ENCODE peak calls at places on chromosomes 2 and 18, in four cellular contexts. One of them, this sample, is unnamed.
A peak's percentile ranks its signal among the peaks of the same experiment; 100 is the strongest.

GRCh38 chr2:69660084-69660483 is 16.5 kb upstream of the AAK1 start:
- DNase-seq in IMR-90: no peak
- DNase-seq in CD4-positive, CD25-positive, alpha-beta regulatory T cell: no peak
- DNase-seq in heart left ventricle: no peak
- DNase-seq in this sample: no peak

GRCh38 chr2:176188218-176188968 is at the start of gene HOXD1:
- DNase-seq in heart left ventricle: no peak
- DNase-seq in CD4-positive, CD25-positive, alpha-beta regulatory T cell: no peak
- DNase-seq in IMR-90: no peak
- DNase-seq in this sample: no peak

GRCh38 chr18:36527025-36527424 is 229.5 kb downstream of the FHOD3 start:
- DNase-seq in heart left ventricle: no peak
- DNase-seq in IMR-90: peak; percentile 30
- DNase-seq in CD4-positive, CD25-positive, alpha-beta regulatory T cell: no peak
- DNase-seq in this sample: no peak

GRCh38 chr18:39215920-39216319 is 1650.3 kb upstream of the CELF4 start:
- DNase-seq in IMR-90: no peak
- DNase-seq in CD4-positive, CD25-positive, alpha-beta regulatory T cell: no peak
- DNase-seq in heart left ventricle: no peak
- DNase-seq in this sample: no peak

GRCh38 chr2:30679416-30680088 is 127.7 kb downstream of the CAPN13 start:
- DNase-seq in CD4-positive, CD25-positive, alpha-beta regulatory T cell: no peak
- DNase-seq in heart left ventricle: no peak
- DNase-seq in IMR-90: peak; percentile 59
- DNase-seq in this sample: no peak

GRCh38 chr2:3466482-3466863 is 52.9 kb downstream of the ADI1 start:
- DNase-seq in CD4-positive, CD25-positive, alpha-beta regulatory T cell: no peak
- DNase-seq in heart left ventricle: no peak
- DNase-seq in IMR-90: no peak
- DNase-seq in this sample: no peak

GRCh38 chr2:179268277-179268935 is 3.8 kb upstream of the SESTD1 start:
- DNase-seq in heart left ventricle: no peak
- DNase-seq in IMR-90: peak; percentile 49
- DNase-seq in CD4-positive, CD25-positive, alpha-beta regulatory T cell: no peak
- DNase-seq in this sample: no peak

GRCh38 chr18:11801573-11801972 is 49.6 kb upstream of the CHMP1B start:
- DNase-seq in heart left ventricle: no peak
- DNase-seq in CD4-positive, CD25-positive, alpha-beta regulatory T cell: no peak
- DNase-seq in IMR-90: no peak
- DNase-seq in this sample: no peak

GRCh38 chr2:162710282-162710891 is 128.2 kb downstream of the KCNH7 start:
- DNase-seq in heart left ventricle: no peak
- DNase-seq in CD4-positive, CD25-positive, alpha-beta regulatory T cell: no peak
- DNase-seq in IMR-90: no peak
- DNase-seq in this sample: no peak

DNA sequence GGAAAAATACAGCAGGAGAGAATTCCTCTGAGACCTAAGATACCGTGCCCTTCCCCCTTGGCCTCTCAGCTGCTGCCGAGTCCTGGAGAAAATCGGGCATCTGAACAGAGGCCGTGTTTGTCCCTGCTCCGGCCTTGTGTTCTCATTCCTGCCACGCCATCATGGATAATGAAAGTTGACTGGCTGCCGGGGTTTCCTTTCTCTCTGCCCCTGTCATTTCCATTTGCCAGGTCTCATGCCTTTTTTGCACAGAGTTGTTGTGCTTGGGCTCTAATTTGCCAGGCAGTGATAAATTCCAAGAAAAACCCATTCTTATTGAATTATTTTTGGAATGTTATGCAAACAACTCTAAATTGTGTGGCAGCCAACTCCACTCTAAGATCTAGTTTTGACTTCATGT is 496.9 kb upstream of the TNP1 start:
- DNase-seq in CD4-positive, CD25-positive, alpha-beta regulatory T cell: no peak
- DNase-seq in heart left ventricle: peak; percentile 29
- DNase-seq in IMR-90: no peak
- DNase-seq in this sample: no peak
- H3K27me3 ChIP-seq in CD4-positive, CD25-positive, alpha-beta regulatory T cell: no peaks in the 10 kb centered on the region
- H3K27me3 ChIP-seq in heart left ventricle: no peaks in the 10 kb centered on the region
- H3K27me3 ChIP-seq in IMR-90: no peaks in the 10 kb centered on the region
- H3K27me3 ChIP-seq in this sample: no peaks in the 10 kb centered on the region

GRCh38 chr2:49643149-49643548 is 488.8 kb upstream of the FSHR start:
- DNase-seq in heart left ventricle: no peak
- DNase-seq in IMR-90: no peak
- DNase-seq in CD4-positive, CD25-positive, alpha-beta regulatory T cell: no peak
- DNase-seq in this sample: no peak

GRCh38 chr2:49640630-49641029 is 486.3 kb upstream of the FSHR start:
- DNase-seq in heart left ventricle: no peak
- DNase-seq in IMR-90: no peak
- DNase-seq in CD4-positive, CD25-positive, alpha-beta regulatory T cell: no peak
- DNase-seq in this sample: no peak
- H3K27ac ChIP-seq in heart left ventricle: no peak overlapping the region
- H3K27ac ChIP-seq in IMR-90: no peak overlapping the region
- H3K27ac ChIP-seq in CD4-positive, CD25-positive, alpha-beta regulatory T cell: no peak overlapping the region
- H3K27ac ChIP-seq in this sample: no peak overlapping the region

GRCh38 chr2:197308635-197309368 is 1.8 kb downstream of the ANKRD44 start:
- DNase-seq in CD4-positive, CD25-positive, alpha-beta regulatory T cell: no peak
- DNase-seq in IMR-90: no peak
- DNase-seq in heart left ventricle: no peak
- DNase-seq in this sample: no peak
- H3K27me3 ChIP-seq in CD4-positive, CD25-positive, alpha-beta regulatory T cell: no peaks in the 10 kb centered on the region
- H3K27me3 ChIP-seq in IMR-90: no peaks in the 10 kb centered on the region
- H3K27me3 ChIP-seq in heart left ventricle: no peaks in the 10 kb centered on the region
- H3K27me3 ChIP-seq in this sample: no peaks in the 10 kb centered on the region

DNA sequence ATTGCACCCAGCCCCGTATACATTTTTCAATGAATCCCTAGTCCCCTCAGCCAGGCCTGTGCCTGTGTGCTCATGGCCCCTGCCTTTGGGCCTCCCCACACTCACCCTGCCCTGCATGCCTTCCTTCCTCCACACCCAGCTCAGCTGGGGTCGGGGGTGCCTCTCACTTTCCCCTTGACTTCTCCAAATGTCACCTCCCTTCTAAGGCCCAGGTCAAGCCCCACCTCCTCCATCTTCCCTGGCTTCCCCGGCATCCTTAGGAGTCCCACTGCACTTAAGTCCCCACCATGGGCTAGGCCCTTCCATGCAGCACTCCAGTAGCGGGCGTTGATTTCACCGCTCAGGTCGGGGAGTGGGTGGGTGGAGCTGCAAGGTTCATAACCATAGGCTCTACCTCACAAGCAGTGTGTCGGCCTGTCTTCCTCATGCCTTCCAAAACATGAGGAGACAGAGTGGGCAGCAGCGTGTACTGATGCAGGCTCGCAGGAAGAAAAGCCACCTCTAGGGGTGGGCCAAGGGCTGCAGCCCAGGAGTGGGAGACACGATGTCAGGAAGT is 47.7 kb downstream of the DNMT3A start:
- DNase-seq in CD4-positive, CD25-positive, alpha-beta regulatory T cell: no peak
- DNase-seq in IMR-90: no peak
- DNase-seq in heart left ventricle: no peak
- DNase-seq in this sample: no peak
- H3K27ac ChIP-seq in CD4-positive, CD25-positive, alpha-beta regulatory T cell: peak overlapping the region; percentile 89
- H3K27ac ChIP-seq in IMR-90: no peak overlapping the region
- H3K27ac ChIP-seq in heart left ventricle: peak overlapping the region; percentile 86
- H3K27ac ChIP-seq in this sample: peak overlapping the region; percentile 91

GRCh38 chr2:236180501-236180816 is 12.3 kb upstream of the GBX2 start:
- DNase-seq in IMR-90: no peak
- DNase-seq in heart left ventricle: no peak
- DNase-seq in CD4-positive, CD25-positive, alpha-beta regulatory T cell: no peak
- DNase-seq in this sample: no peak
- H3K27me3 ChIP-seq in IMR-90: peaks cover 10% of the 10 kb centered on the region
- H3K27me3 ChIP-seq in heart left ventricle: peaks cover 43% of the 10 kb centered on the region
- H3K27me3 ChIP-seq in CD4-positive, CD25-positive, alpha-beta regulatory T cell: peaks cover 23% of the 10 kb centered on the region
- H3K27me3 ChIP-seq in this sample: peaks cover 87% of the 10 kb centered on the region

GRCh38 chr2:105820151-105820550 is 75.4 kb downstream of the NCK2 start:
- DNase-seq in CD4-positive, CD25-positive, alpha-beta regulatory T cell: no peak
- DNase-seq in heart left ventricle: no peak
- DNase-seq in IMR-90: no peak
- DNase-seq in this sample: no peak
- H3K27ac ChIP-seq in CD4-positive, CD25-positive, alpha-beta regulatory T cell: peak overlapping the region; percentile 39
- H3K27ac ChIP-seq in heart left ventricle: no peak overlapping the region
- H3K27ac ChIP-seq in IMR-90: no peak overlapping the region
- H3K27ac ChIP-seq in this sample: no peak overlapping the region

GRCh38 chr2:29222381-29223179 is 107.4 kb downstream of the CLIP4 start:
- DNase-seq in IMR-90: no peak
- DNase-seq in heart left ventricle: no peak
- DNase-seq in CD4-positive, CD25-positive, alpha-beta regulatory T cell: no peak
- DNase-seq in this sample: no peak
- H3K27me3 ChIP-seq in IMR-90: peaks cover 49% of the 10 kb centered on the region
- H3K27me3 ChIP-seq in heart left ventricle: no peaks in the 10 kb centered on the region
- H3K27me3 ChIP-seq in CD4-positive, CD25-positive, alpha-beta regulatory T cell: no peaks in the 10 kb centered on the region
- H3K27me3 ChIP-seq in this sample: peaks cover 6% of the 10 kb centered on the region

GRCh38 chr2:119384971-119385370 is 18.2 kb downstream of the DBI start:
- DNase-seq in IMR-90: no peak
- DNase-seq in heart left ventricle: no peak
- DNase-seq in CD4-positive, CD25-positive, alpha-beta regulatory T cell: no peak
- DNase-seq in this sample: no peak

GRCh38 chr2:119389615-119390306 is 23.0 kb downstream of the DBI start:
- DNase-seq in heart left ventricle: peak; percentile 36
- DNase-seq in IMR-90: peak; percentile 45
- DNase-seq in CD4-positive, CD25-positive, alpha-beta regulatory T cell: no peak
- DNase-seq in this sample: no peak

GRCh38 chr2:119385465-119385864 is 18.7 kb downstream of the DBI start:
- DNase-seq in heart left ventricle: no peak
- DNase-seq in CD4-positive, CD25-positive, alpha-beta regulatory T cell: no peak
- DNase-seq in IMR-90: no peak
- DNase-seq in this sample: no peak

GRCh38 chr2:119383410-119384140 is 16.8 kb downstream of the DBI start:
- DNase-seq in CD4-positive, CD25-positive, alpha-beta regulatory T cell: no peak
- DNase-seq in IMR-90: no peak
- DNase-seq in heart left ventricle: no peak
- DNase-seq in this sample: no peak

DNA sequence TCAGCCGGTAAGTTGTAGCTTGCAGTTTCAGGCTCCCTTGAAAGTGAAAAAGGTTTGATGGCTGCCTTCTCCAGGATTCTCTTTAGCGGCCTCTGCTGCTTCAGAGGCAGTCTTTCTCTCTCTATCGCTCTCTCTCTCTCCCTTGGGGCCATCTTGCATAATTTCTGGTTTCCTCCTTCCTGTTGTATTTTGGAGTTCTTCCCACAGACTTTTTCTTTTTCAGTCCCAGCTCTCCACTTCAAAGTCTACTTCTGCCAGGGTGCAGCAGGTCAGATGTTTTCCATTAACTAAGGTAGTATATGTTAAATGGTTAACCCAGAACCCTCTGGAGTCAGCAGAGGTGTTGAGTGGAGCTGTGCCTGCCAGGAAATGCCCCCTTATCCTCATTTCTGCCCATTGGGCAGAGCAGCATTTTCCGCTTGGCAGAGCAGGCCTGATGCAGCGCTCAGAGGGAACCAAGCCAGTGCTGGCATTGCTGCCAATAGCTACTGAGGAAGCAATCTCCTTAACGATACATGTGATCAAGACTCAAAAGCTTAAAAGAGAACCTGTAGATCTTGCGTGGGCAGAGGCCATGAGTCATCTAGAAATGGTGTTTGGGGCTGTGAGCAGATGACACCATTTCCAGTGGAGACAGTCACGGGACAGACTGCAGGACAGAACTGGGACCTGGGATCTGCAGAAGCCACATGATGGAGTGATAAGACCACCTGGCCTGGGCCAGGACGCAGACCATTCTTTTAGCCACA is 20.8 kb downstream of the DBI start:
- DNase-seq in CD4-positive, CD25-positive, alpha-beta regulatory T cell: no peak
- DNase-seq in IMR-90: peak; percentile 20
- DNase-seq in heart left ventricle: peak; percentile 63
- DNase-seq in this sample: no peak
- H3K27ac ChIP-seq in CD4-positive, CD25-positive, alpha-beta regulatory T cell: no peak overlapping the region
- H3K27ac ChIP-seq in IMR-90: no peak overlapping the region
- H3K27ac ChIP-seq in heart left ventricle: peak overlapping the region; percentile 45
- H3K27ac ChIP-seq in this sample: no peak overlapping the region